ENCODE peak calls at places on chromosomes 16 and 17, in seven cellular contexts. T is upper lobe of right lung; X is fibroblast of lung; M is coronary artery; C is cardiac fibroblast; U is activated CD4-positive, alpha-beta T cell treated with anti-CD3 and anti-CD28 coated beads, Interleukin-2, amount 10 ng/mL, durations not matched to agents 7 days and 5 days; H is AG08395. L is an unnamed sample.

GRCh38 chr17:69728816-69729215 is 314.3 kb downstream of the MAP2K6 start:
- DNase-seq in T (no peak), C (no peak), U (no peak), M (no peak), X (no peak), H (no peak), L (no peak)

GRCh38 chr16:49932943-49933342 is 77.0 kb upstream of the ZNF423 start:
- DNase-seq in C (peak; percentile 34), T (peak; percentile 53), U (no peak), X (peak; percentile 37), M (peak; percentile 16), H (peak; percentile 56), L (peak; percentile 30)

GRCh38 chr16:55502801-55503366 is 6.0 kb upstream of the LPCAT2 start:
- DNase-seq in U (no peak), T (peak; percentile 84), X (peak; percentile 97), M (peak; percentile 91), C (peak; percentile 93), H (peak; percentile 16), L (peak; percentile 87)

GRCh38 chr17:2227025-2227699 is 76.4 kb downstream of the SMG6 start:
- DNase-seq in C (no peak), X (no peak), U (no peak), H (no peak), T (no peak), M (no peak), L (no peak)

GRCh38 chr16:82603784-82604411 is 22.9 kb upstream of the CDH13 start:
- DNase-seq in T (no peak), U (no peak), H (peak; percentile 69), C (peak; percentile 72), M (no peak), X (peak; percentile 51), L (peak; percentile 36)

GRCh38 chr17:57410169-57410568 is 153.8 kb downstream of the MSI2 start:
- DNase-seq in H (no peak), T (no peak), X (no peak), C (no peak), M (no peak), U (no peak), L (no peak)

GRCh38 chr17:80891096-80892018 is 100.3 kb upstream of the CHMP6 start:
- DNase-seq in X (peak; percentile 98), T (no peak), M (no peak), U (peak; percentile 87), H (peak; percentile 94), C (peak; percentile 93), L (peak; percentile 26)

GRCh38 chr16:3580686-3581085 is 3.5 kb upstream of the NLRC3 start:
- DNase-seq in X (peak; percentile 16), M (no peak), H (peak; percentile 57), U (no peak), T (no peak), C (no peak), L (no peak)

GRCh38 chr16:16140537-16140936 is 82.8 kb downstream of the ABCC6 start:
- DNase-seq in H (no peak), U (no peak), X (no peak), T (no peak), C (no peak), M (no peak), L (no peak)

GRCh38 chr16:67884684-67885083 is at the start of gene NRN1L:
- DNase-seq in T (peak; percentile 91), H (peak; percentile 99), U (no peak), X (peak; percentile 84), M (peak; percentile 90), C (peak; percentile 91), L (no peak)

GRCh38 chr17:36856921-36857381 is 80.3 kb upstream of the LHX1 start:
- DNase-seq in X (no peak), M (no peak), U (no peak), H (no peak), T (no peak), C (no peak), L (no peak)

GRCh38 chr17:2396568-2397246 is 4.2 kb downstream of the MNT start:
- DNase-seq in X (peak; percentile 99), H (peak; percentile 73), M (peak; percentile 99), U (peak; percentile 53), C (peak; percentile 98), T (peak; percentile 96), L (peak; percentile 84)

GRCh38 chr17:40727447-40728231 is 24.1 kb upstream of the KRT24 start:
- DNase-seq in M (no peak), U (no peak), T (no peak), H (peak; percentile 8), C (peak; percentile 13), X (peak; percentile 78), L (peak; percentile 85)

L was measured in kidney glomerular epithelial cell.